ENCODE peak calls at places on chromosomes 13 and 19, in nine cellular contexts. O is neural progenitor cell; D is heart right ventricle; T is left ventricle myocardium inferior; Q is Peyer's patch; B is CD8-positive, alpha-beta T cell; M is ovary; F is body of pancreas; G is pancreas. A is an unnamed sample.
A peak's percentile ranks its signal among the peaks of the same experiment; 100 is the strongest.

GRCh38 chr19:1809663-1810062 is 2.4 kb downstream of the ATP8B3 start:
- DNase-seq in O (no peak), D (no peak), T (no peak), Q (no peak), B (no peak), M (peak; percentile 39), F (no peak), G (no peak), A (no peak)

GRCh38 chr13:101453784-101454201 is 1.3 kb downstream of the ITGBL1 start:
- DNase-seq in O (no peak), D (peak; percentile 14), T (peak; percentile 17), Q (no peak), B (no peak), M (no peak), F (peak; percentile 64), G (peak; percentile 33), A (no peak)

GRCh38 chr13:110811008-110811720 is 97.7 kb downstream of the ING1 start:
- DNase-seq in O (no peak), D (no peak), T (no peak), Q (no peak), B (no peak), M (no peak), F (no peak), G (no peak), A (no peak)

GRCh38 chr19:30074096-30074495 is 132.1 kb downstream of the URI1 start:
- DNase-seq in O (no peak), D (no peak), T (no peak), Q (peak; percentile 6), B (no peak), M (no peak), F (peak; percentile 0), G (no peak), A (peak; percentile 21)

GRCh38 chr13:48199404-48199991 is 33.5 kb upstream of the ITM2B start:
- DNase-seq in O (no peak), D (no peak), T (no peak), Q (no peak), B (no peak), M (no peak), F (no peak), G (no peak), A (no peak)

GRCh38 chr13:109818891-109819290 is 32.5 kb upstream of the IRS2 start:
- DNase-seq in O (no peak), D (no peak), T (no peak), Q (no peak), B (no peak), M (no peak), F (no peak), G (no peak), A (no peak)

GRCh38 chr19:7743425-7743841 is 3.9 kb downstream of the CD209 start:
- DNase-seq in O (no peak), D (no peak), T (no peak), Q (no peak), B (no peak), M (no peak), F (no peak), G (no peak), A (no peak)

GRCh38 chr13:71360041-71360440 is 507.0 kb downstream of the DACH1 start:
- DNase-seq in O (no peak), D (no peak), T (no peak), Q (no peak), B (no peak), M (no peak), F (no peak), G (no peak), A (no peak)

GRCh38 chr13:33207616-33207964 is 78.0 kb downstream of the STARD13 start:
- DNase-seq in O (no peak), D (no peak), T (no peak), Q (no peak), B (no peak), M (no peak), F (no peak), G (peak; percentile 42), A (no peak)

GRCh38 chr19:48487944-48488343 is 18.8 kb downstream of the CYTH2 start:
- DNase-seq in O (no peak), D (peak; percentile 65), T (peak; percentile 68), Q (peak; percentile 85), B (no peak), M (no peak), F (peak; percentile 78), G (peak; percentile 70), A (no peak)

GRCh38 chr19:49427855-49428546 is 2.8 kb downstream of the GFY start:
- DNase-seq in O (peak; percentile 80), D (no peak), T (no peak), Q (no peak), B (peak; percentile 33), M (no peak), F (peak; percentile 46), G (no peak), A (peak; percentile 62)

GRCh38 chr13:114110091-114110829 is 22.2 kb downstream of the RASA3 start:
- DNase-seq in O (peak; percentile 68), D (no peak), T (no peak), Q (peak; percentile 58), B (peak; percentile 90), M (peak; percentile 19), F (no peak), G (no peak), A (peak; percentile 34)

GRCh38 chr19:13984875-13985741 is 21.0 kb downstream of the RFX1 start:
- DNase-seq in O (no peak), D (no peak), T (no peak), Q (no peak), B (no peak), M (no peak), F (no peak), G (no peak), A (no peak)
- H3K4me1 ChIP-seq in O (peaks cover 17% of the 10 kb centered on the region), D (peaks cover 19% of the 10 kb centered on the region), T (peaks cover 33% of the 10 kb centered on the region), Q (no peaks in the 10 kb centered on the region), B (peaks cover 95% of the 10 kb centered on the region), M (no peaks in the 10 kb centered on the region), F (peaks cover 18% of the 10 kb centered on the region), G (no peaks in the 10 kb centered on the region), A (no peaks in the 10 kb centered on the region)

GRCh38 chr19:18292460-18292809 is 11.0 kb upstream of the JUND start:
- DNase-seq in O (no peak), D (no peak), T (no peak), Q (no peak), B (peak; percentile 55), M (no peak), F (no peak), G (no peak), A (no peak)

GRCh38 chr19:18292810-18293641 is 11.6 kb upstream of the JUND start:
- DNase-seq in O (peak; percentile 94), D (peak; percentile 89), T (peak; percentile 91), Q (peak; percentile 80), B (peak; percentile 37), M (peak; percentile 96), F (peak; percentile 69), G (peak; percentile 77), A (peak; percentile 95)

GRCh38 chr19:18293642-18294466 is 12.4 kb upstream of the JUND start:
- DNase-seq in O (peak; percentile 78), D (no peak), T (peak; percentile 24), Q (no peak), B (no peak), M (peak; percentile 51), F (no peak), G (no peak), A (no peak)

GRCh38 chr19:18295034-18295451 is 13.6 kb upstream of the JUND start:
- DNase-seq in O (no peak), D (no peak), T (no peak), Q (no peak), B (no peak), M (no peak), F (no peak), G (no peak), A (no peak)

GRCh38 chr19:18294467-18294864 is 13.0 kb upstream of the JUND start:
- DNase-seq in O (peak; percentile 50), D (no peak), T (no peak), Q (peak; percentile 65), B (peak; percentile 96), M (peak; percentile 70), F (peak; percentile 54), G (peak; percentile 61), A (no peak)
- H3K4me3 ChIP-seq in O (no peak overlapping the region), D (no peak overlapping the region), T (no peak overlapping the region), Q (no peak overlapping the region), B (no peak overlapping the region), M (no peak overlapping the region), F (no peak overlapping the region), G (no peak overlapping the region), A (no peak overlapping the region)

DNA sequence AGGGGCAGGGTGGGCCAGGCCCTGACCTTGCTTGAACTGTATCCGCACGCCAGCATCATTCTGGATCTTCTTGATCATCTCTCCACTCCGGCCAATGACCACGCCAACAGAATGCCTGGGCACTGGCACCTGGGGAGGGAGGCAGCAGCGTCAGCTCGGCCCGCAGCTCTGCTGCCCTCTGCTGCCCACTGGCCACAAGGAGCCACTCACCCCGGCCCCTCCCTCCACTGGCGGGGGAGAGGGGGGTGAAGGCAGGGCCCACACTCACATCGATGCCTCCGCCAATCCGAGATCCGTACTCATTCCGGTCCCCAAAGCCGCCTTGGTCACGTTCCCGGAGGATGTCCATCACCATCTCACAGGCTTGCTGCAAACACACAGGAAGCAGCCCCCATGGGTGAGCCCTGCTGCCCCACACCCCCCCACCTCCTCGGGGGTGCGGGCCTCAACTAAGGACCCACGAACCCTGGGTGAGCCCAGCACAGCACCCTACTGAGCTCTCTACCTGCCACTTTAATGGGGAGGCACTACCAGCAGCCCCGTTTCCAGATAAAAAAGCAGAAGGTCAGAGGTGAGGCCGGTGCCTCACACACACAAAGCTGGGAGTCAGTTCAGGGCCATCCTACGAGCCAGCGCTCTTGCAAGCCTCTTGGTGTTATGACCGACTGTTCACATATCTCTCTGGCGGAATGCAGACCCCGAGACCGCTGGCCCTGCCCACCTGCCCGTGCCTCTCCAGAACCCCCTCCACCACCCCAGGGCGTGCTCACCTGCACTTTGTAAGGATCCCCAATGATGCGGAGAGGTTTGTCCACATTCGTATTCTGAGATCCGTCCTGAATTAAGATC is 6.7 kb downstream of the KHSRP start:
- DNase-seq in O (peak; percentile 66), D (no peak), T (no peak), Q (no peak), B (no peak), M (no peak), F (peak; percentile 45), G (no peak), A (peak; percentile 59)
- TF ChIP-seq CTCF in O (peak; percentile 56), D (peak; percentile 58), T (peak; percentile 56), Q (peak; percentile 42), B (no peak), M (no peak), F (peak; percentile 14), G (no peak), A (peak; percentile 57)

GRCh38 chr13:99055286-99056073 is 77.6 kb upstream of the DOCK9 start:
- DNase-seq in O (peak; percentile 5), D (no peak), T (no peak), Q (no peak), B (no peak), M (no peak), F (no peak), G (no peak), A (no peak)

GRCh38 chr13:99057310-99057975 is 79.6 kb upstream of the DOCK9 start:
- DNase-seq in O (no peak), D (no peak), T (no peak), Q (no peak), B (no peak), M (no peak), F (no peak), G (no peak), A (no peak)

GRCh38 chr13:99058527-99059495 is 80.9 kb upstream of the DOCK9 start:
- DNase-seq in O (no peak), D (no peak), T (no peak), Q (no peak), B (no peak), M (no peak), F (no peak), G (no peak), A (no peak)

GRCh38 chr13:99053636-99054233 is 75.9 kb upstream of the DOCK9 start:
- DNase-seq in O (peak; percentile 23), D (no peak), T (no peak), Q (no peak), B (no peak), M (no peak), F (no peak), G (no peak), A (no peak)

GRCh38 chr13:99056381-99057014 is 78.6 kb upstream of the DOCK9 start:
- DNase-seq in O (no peak), D (no peak), T (no peak), Q (no peak), B (no peak), M (no peak), F (no peak), G (no peak), A (no peak)
- H3K4me1 ChIP-seq in O (peaks cover 19% of the 10 kb centered on the region), D (peaks cover 14% of the 10 kb centered on the region), T (peaks cover 78% of the 10 kb centered on the region), Q (no peaks in the 10 kb centered on the region), B (peaks cover 72% of the 10 kb centered on the region), M (peaks cover 7% of the 10 kb centered on the region), F (peaks cover 12% of the 10 kb centered on the region), G (peaks cover 8% of the 10 kb centered on the region), A (peaks cover 19% of the 10 kb centered on the region)